ENCODE peak calls at places on chromosomes 1 and 21, in six cellular contexts. V is A549, Y is ovary, I is foreskin fibroblast, C is endothelial cell, B is adrenal gland. L is an unnamed sample.

GRCh38 chr1:93960641-93961147 is 51.5 kb upstream of the GCLM start:
- DNase-seq in B (no peak), C (no peak), V (no peak), I (no peak), Y (no peak), L (no peak)

GRCh38 chr1:154220970-154221814 is 437 bp downstream of the UBAP2L start:
- DNase-seq in V (peak; percentile 27), B (peak; percentile 73), C (peak; percentile 35), I (peak; percentile 68), Y (peak; percentile 79), L (no peak)

GRCh38 chr1:192907545-192908243 is 98.9 kb downstream of the RGS2 start:
- DNase-seq in I (peak; percentile 74), V (no peak), Y (no peak), B (no peak), C (no peak), L (no peak)

GRCh38 chr1:28506907-28507246 is 1.0 kb downstream of the RCC1 start:
- DNase-seq in B (no peak), I (no peak), Y (no peak), V (no peak), C (no peak), L (no peak)

GRCh38 chr1:55481634-55482033 is 266.5 kb upstream of the USP24 start:
- DNase-seq in Y (no peak), V (no peak), C (no peak), I (peak; percentile 56), B (no peak), L (no peak)

GRCh38 chr1:53644909-53645689 is 93.9 kb downstream of the GLIS1 start:
- DNase-seq in B (no peak), Y (peak; percentile 1), I (peak; percentile 32), V (no peak), C (no peak), L (no peak)

GRCh38 chr1:55421317-55421716 is 206.2 kb upstream of the USP24 start:
- DNase-seq in V (no peak), C (no peak), I (peak; percentile 64), B (no peak), Y (no peak), L (no peak)

GRCh38 chr1:7956218-7957032 is 5.1 kb upstream of the PARK7 start:
- DNase-seq in C (no peak), I (peak; percentile 79), V (no peak), Y (no peak), B (no peak), L (no peak)

GRCh38 chr1:110339427-110340206 is 440 bp downstream of the RBM15 start:
- DNase-seq in I (peak; percentile 76), V (peak; percentile 30), C (peak; percentile 57), Y (no peak), B (peak; percentile 66), L (no peak)

GRCh38 chr1:8598060-8598724 is 219.2 kb downstream of the RERE start:
- DNase-seq in I (peak; percentile 83), Y (peak; percentile 53), B (peak; percentile 28), V (no peak), C (peak; percentile 34), L (no peak)

GRCh38 chr1:55707196-55707595 is 492.0 kb upstream of the USP24 start:
- DNase-seq in V (no peak), C (no peak), B (no peak), I (no peak), Y (no peak), L (no peak)

GRCh38 chr1:2815551-2815950 is 14.1 kb upstream of the TTC34 start:
- DNase-seq in B (no peak), V (no peak), C (no peak), I (no peak), Y (no peak), L (no peak)

GRCh38 chr1:224831501-224831900 is 98.0 kb upstream of the DNAH14 start:
- DNase-seq in C (no peak), B (no peak), Y (no peak), V (no peak), I (peak; percentile 24), L (no peak)

GRCh38 chr21:45706299-45706698 is 62.8 kb downstream of the PCBP3 start:
- DNase-seq in Y (no peak), V (no peak), C (no peak), B (no peak), I (no peak), L (no peak)

GRCh38 chr1:166017395-166017794 is 149.4 kb downstream of the FAM78B start:
- DNase-seq in Y (no peak), I (no peak), B (no peak), C (peak; percentile 15), V (no peak), L (no peak)

GRCh38 chr21:37622755-37623543 is 256.4 kb downstream of the DYRK1A start:
- DNase-seq in V (no peak), I (no peak), Y (no peak), B (no peak), C (no peak), L (no peak)

GRCh38 chr21:15406791-15407190 is 323.0 kb upstream of the USP25 start:
- DNase-seq in I (no peak), C (no peak), V (no peak), Y (no peak), B (peak; percentile 46), L (no peak)

GRCh38 chr1:6316240-6317100 is 55.6 kb upstream of the GPR153 start:
- DNase-seq in I (no peak), C (no peak), V (no peak), Y (no peak), B (no peak), L (no peak)

GRCh38 chr1:114428083-114428754 is 82.8 kb downstream of the TRIM33 start:
- DNase-seq in C (no peak), V (no peak), Y (no peak), I (peak; percentile 37), B (no peak), L (no peak)

GRCh38 chr1:50268049-50268448 is 155.2 kb downstream of the DMRTA2 start:
- DNase-seq in C (peak; percentile 62), B (peak; percentile 26), Y (no peak), V (no peak), I (peak; percentile 21), L (no peak)

GRCh38 chr1:79364896-79365295 is 358.4 kb upstream of the ADGRL4 start:
- DNase-seq in I (peak; percentile 53), B (no peak), C (no peak), Y (no peak), V (no peak), L (no peak)

DNA sequence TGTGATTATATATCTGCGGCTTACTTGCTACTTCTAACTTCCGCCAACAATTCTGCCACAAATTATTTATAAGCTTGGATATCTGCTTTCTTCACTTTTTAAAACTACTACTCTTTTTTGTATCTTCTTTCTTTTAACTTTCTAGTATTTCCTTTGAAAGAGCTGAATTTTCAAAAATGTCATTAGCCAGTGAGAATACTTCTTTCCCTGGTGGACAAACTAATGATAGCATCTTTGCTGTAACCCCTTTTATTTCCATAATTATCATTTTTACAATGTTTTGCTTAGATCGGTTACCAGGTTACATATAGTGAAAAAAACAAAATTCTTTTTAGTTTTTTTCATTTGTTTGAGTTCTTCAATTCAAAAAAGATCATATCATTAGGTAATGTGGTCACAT is 355.9 kb upstream of the ADGRL4 start:
- DNase-seq in V (no peak), I (no peak), B (no peak), C (no peak), Y (no peak), L (no peak)
- TF ChIP-seq CTCF in V (no peak), I (no peak), B (no peak), C (peak; percentile 49), Y (no peak), L (no peak)

GRCh38 chr21:44485796-44486195 is 30.5 kb downstream of the LRRC3 start:
- DNase-seq in B (no peak), C (no peak), Y (no peak), V (no peak), I (no peak), L (no peak)

GRCh38 chr21:44486302-44486701 is 31.0 kb downstream of the LRRC3 start:
- DNase-seq in I (no peak), B (no peak), Y (no peak), C (no peak), V (no peak), L (no peak)

GRCh38 chr21:44483288-44484237 is 28.3 kb downstream of the LRRC3 start:
- DNase-seq in I (no peak), C (no peak), B (no peak), V (no peak), Y (no peak), L (no peak)

GRCh38 chr21:44484498-44485253 is 29.4 kb downstream of the LRRC3 start:
- DNase-seq in Y (no peak), I (no peak), C (no peak), B (no peak), V (no peak), L (no peak)

GRCh38 chr21:44485254-44485793 is 30.0 kb downstream of the LRRC3 start:
- DNase-seq in C (no peak), I (peak; percentile 48), Y (no peak), V (peak; percentile 51), B (peak; percentile 51), L (no peak)
- TF ChIP-seq CTCF in C (no peak), I (no peak), Y (no peak), V (peak; percentile 35), B (peak; percentile 21), L (no peak)

GRCh38 chr1:25430666-25431494 is at the start of gene MACO1:
- DNase-seq in V (peak; percentile 82), B (peak; percentile 98), Y (peak; percentile 97), C (peak; percentile 98), I (peak; percentile 97), L (peak; percentile 69)
- TF ChIP-seq CTCF in V (no peak), B (peak; percentile 9), Y (no peak), C (no peak), I (no peak), L (no peak)

GRCh38 chr1:240824238-240824637 is 212.3 kb upstream of the GREM2 start:
- DNase-seq in V (no peak), I (no peak), Y (no peak), B (no peak), C (no peak), L (no peak)
- TF ChIP-seq CTCF in V (no peak), I (no peak), Y (no peak), B (no peak), C (no peak), L (no peak)

DNA sequence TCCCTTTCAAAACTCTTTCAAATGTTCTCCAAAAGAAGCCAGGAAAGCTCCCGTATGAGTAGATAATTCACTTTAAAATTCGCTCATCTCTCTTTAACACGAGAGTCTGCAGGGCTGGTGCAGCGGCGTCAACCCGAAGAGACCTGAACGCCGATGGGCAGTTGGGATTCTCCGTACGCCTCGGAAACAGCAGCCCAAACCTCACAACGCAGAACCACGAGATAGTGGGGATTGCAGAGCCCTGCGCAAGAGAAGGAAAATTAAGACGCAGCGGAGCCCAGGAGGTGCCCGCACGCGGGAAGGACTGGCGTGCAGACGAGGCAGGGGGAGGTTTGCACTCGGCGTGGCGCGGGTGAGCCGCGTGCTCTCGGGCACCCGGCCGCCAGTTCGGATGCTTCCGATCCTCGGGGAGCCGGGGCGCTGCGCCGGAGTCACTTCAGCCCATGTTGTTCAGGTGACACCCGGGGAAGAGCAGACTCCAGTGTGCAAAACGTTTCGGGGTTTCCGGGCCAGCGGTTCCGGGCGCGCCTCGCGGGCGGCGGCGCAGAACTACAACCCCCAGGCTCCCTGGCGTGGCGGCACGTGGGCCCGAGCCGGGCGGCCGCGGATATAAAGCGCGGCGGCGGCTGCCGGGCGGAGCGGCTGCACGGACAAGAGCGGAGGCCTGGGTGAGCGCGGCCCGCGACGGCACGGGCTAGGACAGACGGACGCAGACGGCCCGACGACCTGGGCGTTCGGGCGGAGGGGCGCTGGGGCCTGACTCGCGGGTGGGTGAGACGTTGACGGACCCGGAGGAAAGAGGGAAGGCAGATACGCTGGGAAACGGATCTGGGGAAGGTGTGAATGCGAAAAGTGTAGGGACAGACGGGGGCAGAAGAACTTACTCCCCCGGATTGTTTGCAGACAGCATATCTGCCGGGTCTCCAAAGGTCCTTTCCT is at the start of gene NPL:
- DNase-seq in I (peak; percentile 94), Y (peak; percentile 89), B (peak; percentile 85), C (peak; percentile 81), V (peak; percentile 47), L (no peak)
- TF ChIP-seq CTCF in I (no peak), Y (no peak), B (no peak), C (no peak), V (no peak), L (no peak)

L was measured in AG04449.